ENCODE peak calls at places on chromosomes 13 and 19, in four cellular contexts. I is hepatocyte, O is GM23338, Q is neural progenitor cell. A is an unnamed sample. For H3K4me1, the result is how much of the 10 kb centered on the place peaks cover.

GRCh38 chr19:16067205-16067938 is 8.9 kb upstream of the TPM4 start:
- DNase-seq in I (no peak), Q (no peak), O (no peak), A (peak)

GRCh38 chr13:105144936-105145335 is 1390.5 kb downstream of the EFNB2 start:
- DNase-seq in I (no peak), Q (no peak), O (no peak), A (no peak)

GRCh38 chr13:51717786-51718398 is 86.1 kb downstream of the DHRS12 start:
- DNase-seq in O (no peak), I (no peak), Q (no peak), A (peak)

GRCh38 chr13:36006895-36007294 is 124.3 kb downstream of the DCLK1 start:
- DNase-seq in Q (no peak), O (no peak), I (no peak), A (no peak)

GRCh38 chr13:113996081-113996911 is 22.4 kb upstream of the C13orf46 start:
- DNase-seq in Q (no peak), I (no peak), O (no peak), A (no peak)

GRCh38 chr13:31056650-31057275 is 104.9 kb downstream of the HSPH1 start:
- DNase-seq in O (peak), I (no peak), Q (no peak), A (peak)

GRCh38 chr19:6278740-6279619 is 795 bp downstream of the MLLT1 start:
- DNase-seq in O (no peak), Q (no peak), I (peak), A (peak)

GRCh38 chr19:43486412-43486811 is 18.1 kb downstream of the PHLDB3 start:
- DNase-seq in O (no peak), I (no peak), Q (no peak), A (no peak)

GRCh38 chr13:72565893-72566292 is 161.5 kb downstream of the MZT1 start:
- DNase-seq in Q (peak), I (peak), O (peak), A (peak)

GRCh38 chr13:95676100-95676774 is 702 bp upstream of the DNAJC3 start:
- DNase-seq in I (peak), Q (no peak), O (peak), A (peak)

GRCh38 chr13:93388701-93389100 is 162.1 kb downstream of the GPC6 start:
- DNase-seq in Q (no peak), O (no peak), I (no peak), A (peak)

GRCh38 chr13:37407156-37407555 is 191.4 kb downstream of the POSTN start:
- DNase-seq in O (no peak), I (no peak), Q (peak), A (no peak)

GRCh38 chr13:109427148-109427547 is 359.2 kb downstream of the IRS2 start:
- DNase-seq in I (no peak), O (no peak), Q (no peak), A (peak)

DNA sequence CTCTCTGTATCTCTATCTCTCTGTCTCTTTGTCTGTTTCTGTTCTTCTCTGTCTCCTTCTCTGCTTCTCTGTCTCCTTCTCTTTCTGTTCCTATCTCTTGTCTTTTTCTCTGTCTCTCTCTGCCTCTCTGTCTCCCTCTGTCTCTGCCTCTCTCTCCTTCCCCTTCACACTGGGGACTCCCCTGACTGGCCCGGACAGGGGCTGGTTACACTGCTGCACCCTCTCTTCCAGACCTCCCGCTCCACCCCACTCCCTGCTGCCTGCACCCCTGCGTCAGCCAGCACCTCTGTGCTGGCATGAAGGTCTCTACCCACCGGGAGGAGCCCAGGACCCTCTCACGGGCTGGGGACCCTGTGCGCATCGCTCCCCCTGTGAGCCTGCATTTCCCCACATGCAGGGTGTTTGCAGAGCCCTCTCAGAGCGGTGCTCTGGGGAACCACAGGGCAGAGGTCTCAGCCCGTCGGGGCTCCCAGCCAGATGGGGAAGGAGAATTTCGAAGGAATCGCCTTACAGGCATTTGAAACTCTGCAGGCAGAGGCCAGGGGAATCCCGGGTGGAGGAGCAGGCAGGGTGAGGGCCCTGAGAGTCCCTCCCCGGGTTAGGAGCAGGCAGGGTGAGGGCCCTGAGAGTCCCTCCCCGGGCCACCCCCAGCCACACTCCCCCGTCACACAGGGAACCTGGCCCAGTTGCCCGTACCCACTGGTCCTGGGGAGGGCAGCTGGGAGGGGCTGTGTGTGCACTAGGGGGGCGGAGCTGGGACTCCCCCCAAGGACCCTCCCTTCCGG is 16.1 kb upstream of the TCF3 start:
- DNase-seq in I (peak), O (peak), Q (peak), A (no peak)
- TF ChIP-seq EZH2 in I (peak), O (no peak), Q (peak), A (peak)

DNA sequence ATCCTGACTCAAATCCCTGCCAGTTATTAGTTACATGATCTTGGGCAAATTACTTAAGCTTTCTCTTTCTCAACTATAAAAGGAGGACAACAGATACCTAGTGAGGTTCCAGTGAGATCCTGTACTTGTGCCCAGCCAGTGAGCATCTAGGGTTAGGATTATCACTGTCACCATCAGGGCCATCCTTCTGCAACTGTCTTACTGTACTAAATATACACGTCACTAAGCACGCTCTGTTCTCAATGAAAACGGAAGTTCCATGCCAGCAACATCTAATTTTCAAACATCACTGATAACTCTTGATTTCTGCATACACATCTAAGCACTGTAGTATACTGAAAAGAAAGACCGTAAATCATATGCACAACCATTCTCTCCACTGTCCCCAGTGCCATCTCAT is 70.0 kb downstream of the FOXO1 start:
- DNase-seq in O (no peak), I (no peak), Q (no peak), A (no peak)
- H3K4me1 ChIP-seq in O (half or more), I (under half), Q (under half), A (under half)

GRCh38 chr13:24087611-24088235 is 72.8 kb upstream of the SPATA13 start:
- DNase-seq in I (no peak), O (no peak), Q (no peak), A (no peak)

GRCh38 chr13:24086642-24087041 is 73.9 kb upstream of the SPATA13 start:
- DNase-seq in O (no peak), Q (no peak), I (no peak), A (no peak)

GRCh38 chr13:24083722-24084421 is 76.6 kb upstream of the SPATA13 start:
- DNase-seq in Q (peak), O (no peak), I (no peak), A (peak)

GRCh38 chr13:24083141-24083540 is 77.4 kb upstream of the SPATA13 start:
- DNase-seq in O (no peak), Q (no peak), I (no peak), A (no peak)

GRCh38 chr13:24085662-24086061 is 74.9 kb upstream of the SPATA13 start:
- DNase-seq in I (no peak), O (no peak), Q (no peak), A (no peak)
- TF ChIP-seq EZH2phosphoT487 in I (no peak), O (no peak), Q (no peak), A (no peak)

GRCh38 chr19:58350001-58350801 is 3.1 kb downstream of the A1BG start:
- DNase-seq in Q (no peak), O (peak), I (no peak), A (no peak)
- TF ChIP-seq EZH2 in Q (no peak), O (no peak), I (no peak), A (no peak)

GRCh38 chr19:46613525-46613924 is 11.4 kb downstream of the PTGIR start:
- DNase-seq in I (no peak), Q (no peak), O (no peak), A (no peak)
- H3K4me1 ChIP-seq in I (under half), Q (under half), O (under half), A (under half)

A was measured in GM23248.